ENCODE peak calls at places on chromosome 1, in seven cellular contexts. L, U, V, C, E, H and J are unnamed samples.

GRCh38 chr1:21490774-21491482 is 18.3 kb upstream of the ALPL start:
- DNase-seq in L (peak), E (peak), V (no peak), U (peak), C (peak), H (peak), J (peak)

GRCh38 chr1:220551718-220552117 is 23.8 kb downstream of the MARK1 start:
- DNase-seq in U (no peak), V (no peak), E (no peak), C (no peak), H (no peak), L (no peak), J (no peak)

GRCh38 chr1:183810756-183811155 is 5.8 kb downstream of the RGL1 start:
- DNase-seq in E (no peak), L (no peak), C (no peak), V (no peak), H (no peak), U (no peak), J (no peak)

GRCh38 chr1:1337793-1338147 is 6.7 kb downstream of the TAS1R3 start:
- DNase-seq in U (no peak), V (no peak), E (no peak), C (peak), L (no peak), H (no peak), J (no peak)

GRCh38 chr1:36620142-36620541 is 137.4 kb upstream of the CSF3R start:
- DNase-seq in E (no peak), L (no peak), U (no peak), C (no peak), V (no peak), H (no peak), J (no peak)

GRCh38 chr1:1946540-1946939 is 27.5 kb upstream of the TMEM52 start:
- DNase-seq in V (no peak), L (peak), E (no peak), U (no peak), C (no peak), H (no peak), J (peak)

GRCh38 chr1:212062832-212063438 is 27.4 kb downstream of the DTL start:
- DNase-seq in V (no peak), H (peak), E (peak), L (peak), C (no peak), U (no peak), J (peak)

GRCh38 chr1:236338096-236338495 is 56.0 kb upstream of the EDARADD start:
- DNase-seq in H (peak), C (no peak), L (peak), E (peak), U (no peak), V (no peak), J (no peak)

GRCh38 chr1:186404454-186405051 is 28.9 kb downstream of the ODR4 start:
- DNase-seq in H (peak), U (no peak), V (no peak), C (no peak), L (peak), E (peak), J (peak)

GRCh38 chr1:51303751-51304196 is 26.6 kb downstream of the TTC39A start:
- DNase-seq in E (peak), C (no peak), H (no peak), V (no peak), L (no peak), U (no peak), J (peak)

GRCh38 chr1:10459185-10459584 is 9.4 kb downstream of the CORT start:
- DNase-seq in H (peak), L (peak), C (no peak), E (peak), V (no peak), U (peak), J (peak)

GRCh38 chr1:15035236-15035635 is 118.3 kb upstream of the TMEM51 start:
- DNase-seq in H (no peak), U (no peak), E (no peak), C (no peak), L (no peak), V (no peak), J (no peak)

GRCh38 chr1:51733793-51734522 is 117.1 kb downstream of the OSBPL9 start:
- DNase-seq in H (no peak), U (no peak), V (no peak), E (no peak), C (no peak), L (peak), J (no peak)

GRCh38 chr1:165542015-165542631 is 1.7 kb upstream of the LRRC52 start:
- DNase-seq in U (no peak), L (no peak), H (no peak), E (no peak), C (no peak), V (no peak), J (no peak)

GRCh38 chr1:53371851-53372250 is 44.0 kb upstream of the LRP8 start:
- DNase-seq in H (no peak), U (no peak), L (no peak), C (peak), E (no peak), V (no peak), J (no peak)

GRCh38 chr1:38613996-38614395 is 245.6 kb downstream of the RRAGC start:
- DNase-seq in U (no peak), L (no peak), V (no peak), C (no peak), E (no peak), H (no peak), J (no peak)

GRCh38 chr1:66652556-66652955 is 99.7 kb upstream of the DYNLT5 start:
- DNase-seq in E (peak), L (peak), V (no peak), U (no peak), C (no peak), H (no peak), J (no peak)

GRCh38 chr1:63101336-63101735 is 221.0 kb upstream of the FOXD3 start:
- DNase-seq in E (no peak), C (no peak), V (no peak), H (no peak), L (no peak), U (no peak), J (no peak)

GRCh38 chr1:194870860-194871259 is 1684.4 kb upstream of the B3GALT2 start:
- DNase-seq in E (no peak), V (no peak), L (no peak), C (no peak), U (no peak), H (no peak), J (no peak)

GRCh38 chr1:235502601-235503332 is 1.5 kb downstream of the B3GALNT2 start:
- DNase-seq in U (no peak), H (peak), E (no peak), V (no peak), C (no peak), L (peak), J (no peak)

GRCh38 chr1:237084399-237085077 is 42.6 kb downstream of the RYR2 start:
- DNase-seq in V (no peak), U (no peak), L (no peak), E (no peak), H (no peak), C (no peak), J (no peak)

GRCh38 chr1:87973901-87974300 is 645.2 kb downstream of the LMO4 start:
- DNase-seq in H (no peak), E (no peak), V (no peak), C (no peak), L (no peak), U (no peak), J (no peak)

GRCh38 chr1:191693797-191694196 is 464.5 kb upstream of the RGS18 start:
- DNase-seq in V (no peak), E (no peak), U (no peak), H (no peak), L (no peak), C (no peak), J (no peak)

GRCh38 chr1:51877434-51878306 is 857 bp downstream of the NRDC start:
- DNase-seq in C (peak), H (peak), L (peak), E (peak), V (no peak), U (no peak), J (peak)